ENCODE peak calls at places on chromosome 6, in eight cellular contexts. R is CD8-positive, alpha-beta memory T cell; F is MM.1S; V is effector memory CD4-positive, alpha-beta T cell; K is psoas muscle; Q is naive thymus-derived CD4-positive, alpha-beta T cell; G is testis; A is cardiac muscle cell. B is an unnamed sample. For H3K9me3 and H3K4me1, the result is how much of the 10 kb centered on the place peaks cover.

GRCh38 chr6:165571068-165571682 is 91.9 kb downstream of the PDE10A start:
- DNase-seq in R (no peak), F (no peak), V (no peak), K (no peak), Q (no peak), G (no peak), A (peak), B (no peak)

GRCh38 chr6:162856885-162857284 is 129.1 kb downstream of the PACRG start:
- DNase-seq in R (no peak), F (no peak), V (no peak), K (no peak), Q (no peak), G (peak), A (peak), B (peak)

GRCh38 chr6:137352859-137353258 is 133.7 kb upstream of the IFNGR1 start:
- DNase-seq in R (no peak), F (no peak), V (no peak), K (no peak), Q (no peak), G (no peak), A (no peak), B (no peak)

GRCh38 chr6:64459411-64459810 is 823.8 kb downstream of the PHF3 start:
- DNase-seq in R (no peak), F (no peak), V (no peak), K (no peak), Q (no peak), G (no peak), A (peak), B (no peak)

GRCh38 chr6:127118505-127119360 is at the start of gene RSPO3:
- DNase-seq in R (no peak), F (peak), V (no peak), K (peak), Q (no peak), G (peak), A (peak), B (peak)

GRCh38 chr6:154356118-154356517 is 485 bp downstream of the IPCEF1 start:
- DNase-seq in R (no peak), F (no peak), V (no peak), K (no peak), Q (no peak), G (no peak), A (no peak), B (no peak)

GRCh38 chr6:125236536-125237327 is 65.0 kb downstream of the HDDC2 start:
- DNase-seq in R (no peak), F (no peak), V (no peak), K (no peak), Q (no peak), G (no peak), A (peak), B (no peak)

GRCh38 chr6:100144991-100145390 is 151.0 kb upstream of the MCHR2 start:
- DNase-seq in R (no peak), F (no peak), V (no peak), K (no peak), Q (no peak), G (no peak), A (no peak), B (no peak)

GRCh38 chr6:128139519-128139918 is 238.7 kb upstream of the THEMIS start:
- DNase-seq in R (no peak), F (no peak), V (no peak), K (no peak), Q (no peak), G (no peak), A (peak), B (no peak)

GRCh38 chr6:31736026-31736767 is at the start of gene CLIC1:
- DNase-seq in R (peak), F (peak), V (peak), K (peak), Q (peak), G (peak), A (peak), B (peak)

GRCh38 chr6:130955755-130956154 is 107.3 kb downstream of the EPB41L2 start:
- DNase-seq in R (no peak), F (no peak), V (no peak), K (no peak), Q (no peak), G (no peak), A (no peak), B (no peak)

GRCh38 chr6:45619211-45619760 is 241.6 kb upstream of the SUPT3H start:
- DNase-seq in R (no peak), F (no peak), V (no peak), K (no peak), Q (no peak), G (no peak), A (peak), B (no peak)

GRCh38 chr6:40358473-40359460 is 228.4 kb downstream of the LRFN2 start:
- DNase-seq in R (no peak), F (no peak), V (no peak), K (no peak), Q (no peak), G (no peak), A (no peak), B (no peak)

GRCh38 chr6:2203264-2203663 is 42.1 kb downstream of the GMDS start:
- DNase-seq in R (no peak), F (no peak), V (no peak), K (no peak), Q (no peak), G (no peak), A (no peak), B (no peak)

GRCh38 chr6:42762950-42763349 is 17.0 kb upstream of the TBCC start:
- DNase-seq in R (no peak), F (no peak), V (no peak), K (no peak), Q (no peak), G (no peak), A (no peak), B (no peak)

GRCh38 chr6:108897371-108897770 is 49.1 kb downstream of the ARMC2 start:
- DNase-seq in R (no peak), F (peak), V (no peak), K (no peak), Q (no peak), G (no peak), A (peak), B (peak)

GRCh38 chr6:44247338-44248302 is 719 bp downstream of the HSP90AB1 start:
- DNase-seq in R (peak), F (peak), V (peak), K (peak), Q (peak), G (peak), A (peak), B (no peak)

GRCh38 chr6:157632821-157633220 is 190.2 kb upstream of the SNX9 start:
- DNase-seq in R (no peak), F (no peak), V (no peak), K (no peak), Q (no peak), G (peak), A (peak), B (no peak)

GRCh38 chr6:77124604-77125003 is 338.7 kb downstream of the HTR1B start:
- DNase-seq in R (no peak), F (no peak), V (no peak), K (no peak), Q (no peak), G (no peak), A (peak), B (no peak)

GRCh38 chr6:169170583-169170955 is 83.1 kb downstream of the THBS2 start:
- DNase-seq in R (no peak), F (no peak), V (no peak), K (no peak), Q (no peak), G (no peak), A (no peak), B (no peak)

GRCh38 chr6:18920701-18921100 is 533.6 kb downstream of the RNF144B start:
- DNase-seq in R (no peak), F (no peak), V (no peak), K (no peak), Q (no peak), G (no peak), A (no peak), B (no peak)

DNA sequence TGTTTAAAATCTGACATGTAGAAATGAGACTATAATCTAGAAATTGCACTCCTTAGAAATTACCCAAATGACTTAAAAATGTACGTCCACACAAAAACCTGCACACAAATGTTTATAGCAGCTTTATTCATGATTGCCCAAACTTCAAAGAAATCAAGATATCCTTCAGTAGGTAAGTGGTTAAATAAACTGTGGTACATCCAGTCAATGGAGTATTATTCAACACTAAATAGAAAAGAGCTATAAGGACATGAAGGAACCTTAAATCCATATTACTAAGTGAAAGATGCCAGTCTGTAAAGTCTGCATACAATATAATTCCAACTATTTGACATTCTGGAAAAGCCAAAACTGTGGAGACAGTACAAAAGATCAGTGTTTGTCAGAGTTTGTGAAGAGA is 513.4 kb downstream of the PKHD1 start:
- DNase-seq in R (no peak), F (no peak), V (no peak), K (no peak), Q (no peak), G (no peak), A (no peak), B (no peak)
- H3K9me3 ChIP-seq in R (under half), F (under half), V (under half), K (under half), Q (under half), G (under half), A (under half), B (under half)

DNA sequence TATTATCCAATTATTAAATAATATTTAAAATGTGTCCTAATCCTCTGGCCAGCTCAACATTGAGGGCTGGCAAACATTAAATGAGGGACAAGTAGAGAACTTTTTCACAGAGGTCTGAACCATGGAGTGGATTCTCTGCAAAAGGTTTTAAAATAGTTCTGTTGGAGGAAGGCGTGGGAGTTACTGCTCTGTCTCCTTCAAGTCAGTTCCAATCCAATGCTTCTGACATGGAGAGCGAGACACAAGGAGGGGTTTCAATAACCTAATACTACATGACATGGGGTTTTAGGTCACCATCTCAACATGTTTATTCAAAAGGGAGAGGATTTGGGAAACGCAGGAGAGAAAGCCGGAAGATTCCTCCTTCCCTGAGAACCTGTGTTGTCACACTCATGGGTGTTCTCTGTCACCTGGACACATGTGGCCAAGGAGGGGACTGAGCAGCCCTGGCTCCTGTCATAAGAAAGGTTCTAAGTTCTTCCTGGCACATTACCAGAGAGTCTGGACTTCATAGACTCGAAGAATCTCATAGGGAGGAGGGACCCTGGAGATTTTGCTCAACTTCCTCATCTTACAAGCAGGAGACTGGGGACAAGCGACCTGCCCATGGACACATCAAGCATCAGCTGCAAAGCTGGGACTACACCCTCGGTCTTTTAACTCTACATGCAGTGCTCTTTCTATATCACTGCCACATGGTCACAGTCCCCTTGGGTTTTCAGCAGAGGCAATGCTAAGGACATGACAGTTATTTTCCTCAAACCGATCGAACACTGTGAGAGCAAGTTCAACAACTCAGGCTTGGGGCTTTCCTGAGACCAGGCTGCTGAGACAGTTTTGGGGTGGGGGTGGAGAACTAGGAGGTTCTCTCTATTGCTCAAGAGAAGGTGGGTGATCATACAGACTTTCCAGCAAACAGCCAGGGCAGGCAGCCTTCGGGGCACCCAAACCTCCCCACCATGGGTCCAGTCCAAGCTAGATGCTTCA is 38.6 kb downstream of the PRDM1 start:
- DNase-seq in R (no peak), F (peak), V (no peak), K (no peak), Q (no peak), G (no peak), A (no peak), B (no peak)
- H3K4me1 ChIP-seq in R (under half), F (under half), V (under half), K (under half), Q (under half), G (under half), A (under half), B (under half)

GRCh38 chr6:123439371-123439770 is 197.4 kb downstream of the TRDN start:
- DNase-seq in R (no peak), F (no peak), V (no peak), K (no peak), Q (no peak), G (no peak), A (no peak), B (no peak)
- H3K4me3 ChIP-seq in R (no peak), F (no peak), V (no peak), K (no peak), Q (no peak), G (no peak), A (no peak), B (no peak)

DNA sequence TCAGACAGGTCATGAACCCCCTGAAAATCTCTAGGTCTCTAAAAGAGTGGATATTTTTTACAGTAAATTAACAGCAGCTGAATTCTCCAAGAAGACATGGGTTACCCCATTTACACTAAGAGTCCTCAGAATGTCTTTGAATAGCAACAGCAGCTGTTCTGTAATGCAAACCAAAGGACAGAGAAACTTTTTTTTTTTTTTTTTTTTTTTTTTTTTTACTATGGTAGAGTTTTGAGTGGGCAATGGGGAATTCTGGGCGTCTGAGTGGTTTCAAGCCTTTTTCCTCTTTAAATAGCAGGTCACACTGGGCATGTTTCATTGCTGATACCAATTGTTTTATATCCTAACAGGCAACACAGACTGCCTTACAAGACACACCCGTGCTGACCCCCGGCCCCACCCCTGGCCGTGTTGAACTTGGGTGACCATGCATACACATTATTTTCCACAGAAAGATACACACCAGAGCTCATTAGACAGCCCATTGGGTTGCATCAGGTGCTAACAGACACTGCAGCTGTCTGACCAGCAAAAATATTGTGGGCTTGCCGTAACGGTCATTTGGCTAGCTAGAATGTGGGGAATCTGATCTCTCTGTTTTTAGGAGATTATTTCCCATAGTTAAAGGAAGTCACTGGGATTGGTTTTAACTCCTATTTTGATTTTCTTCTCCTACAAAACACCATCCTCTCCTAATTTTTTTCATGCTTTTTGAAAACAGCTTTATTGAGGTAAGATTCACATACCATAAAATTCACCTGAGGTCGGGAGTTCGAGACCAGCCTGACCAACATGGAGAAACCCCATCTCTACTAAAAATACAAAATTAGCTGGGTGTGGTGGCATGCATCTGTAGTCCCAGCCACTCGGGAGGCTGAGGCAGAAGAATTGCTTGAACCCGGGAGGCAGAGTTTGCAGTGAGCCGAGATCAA is 26.7 kb upstream of the IRF4 start:
- DNase-seq in R (no peak), F (no peak), V (no peak), K (no peak), Q (no peak), G (no peak), A (no peak), B (no peak)
- H3K9me3 ChIP-seq in R (under half), F (under half), V (under half), K (under half), Q (under half), G (under half), A (under half), B (under half)

GRCh38 chr6:7150381-7151064 is 42.8 kb downstream of the RREB1 start:
- DNase-seq in R (no peak), F (no peak), V (no peak), K (no peak), Q (no peak), G (peak), A (no peak), B (no peak)
- H3K4me1 ChIP-seq in R (half or more), F (half or more), V (under half), K (half or more), Q (under half), G (half or more), A (under half), B (under half)

GRCh38 chr6:26185802-26186201 is 98.6 kb downstream of the HFE start:
- DNase-seq in R (no peak), F (no peak), V (no peak), K (no peak), Q (no peak), G (no peak), A (no peak), B (no peak)
- H3K4me3 ChIP-seq in R (no peak), F (no peak), V (no peak), K (no peak), Q (no peak), G (no peak), A (no peak), B (no peak)

GRCh38 chr6:37850243-37850642 is 30.7 kb downstream of the ZFAND3 start:
- DNase-seq in R (no peak), F (no peak), V (no peak), K (no peak), Q (no peak), G (no peak), A (no peak), B (no peak)

GRCh38 chr6:37850728-37851285 is 31.3 kb downstream of the ZFAND3 start:
- DNase-seq in R (no peak), F (no peak), V (no peak), K (no peak), Q (no peak), G (no peak), A (no peak), B (no peak)

GRCh38 chr6:37845026-37845911 is 25.7 kb downstream of the ZFAND3 start:
- DNase-seq in R (no peak), F (no peak), V (no peak), K (no peak), Q (no peak), G (no peak), A (no peak), B (no peak)

GRCh38 chr6:37847704-37848103 is 28.2 kb downstream of the ZFAND3 start:
- DNase-seq in R (no peak), F (no peak), V (no peak), K (no peak), Q (no peak), G (no peak), A (no peak), B (no peak)

GRCh38 chr6:37845930-37846329 is 26.4 kb downstream of the ZFAND3 start:
- DNase-seq in R (no peak), F (no peak), V (no peak), K (no peak), Q (no peak), G (no peak), A (no peak), B (no peak)
- H3K9me3 ChIP-seq in R (under half), F (under half), V (under half), K (under half), Q (under half), G (under half), A (under half), B (under half)